ENCODE peak calls at places on chromosomes 16 and 17, in eight cellular contexts. T is neuronal stem cell, Q is T-helper 1 cell, Y is small intestine, I is neural crest cell, G is EL, U is LHCN-M2, B is posterior cingulate gyrus. X is an unnamed sample.

GRCh38 chr16:60741810-60742209 is 1294.4 kb downstream of the CDH8 start:
- DNase-seq in B (no peak), U (no peak), G (no peak), T (no peak), Q (no peak), I (no peak), Y (no peak), X (no peak)

GRCh38 chr16:23333034-23333579 is 31.0 kb downstream of the SCNN1B start:
- DNase-seq in T (no peak), I (no peak), Y (no peak), Q (no peak), B (no peak), G (no peak), U (peak), X (no peak)

GRCh38 chr17:44970136-44970737 is 2.1 kb upstream of the C1QL1 start:
- DNase-seq in Q (no peak), B (peak), U (no peak), G (peak), I (peak), T (no peak), Y (no peak), X (no peak)

GRCh38 chr16:57955572-57955971 is 15.4 kb downstream of the CNGB1 start:
- DNase-seq in Q (no peak), Y (no peak), T (no peak), I (no peak), U (no peak), G (no peak), B (no peak), X (no peak)

GRCh38 chr17:78864117-78864516 is 23.5 kb upstream of the USP36 start:
- DNase-seq in U (no peak), B (no peak), Y (no peak), I (no peak), T (no peak), Q (no peak), G (no peak), X (no peak)

GRCh38 chr17:81037026-81037782 is 2.3 kb downstream of the BAIAP2 start:
- DNase-seq in B (no peak), Q (no peak), U (no peak), I (no peak), G (no peak), T (no peak), Y (peak), X (no peak)

GRCh38 chr17:62630365-62631085 is 3.1 kb downstream of the MRC2 start:
- DNase-seq in G (peak), U (peak), Y (no peak), B (no peak), Q (no peak), I (no peak), T (no peak), X (no peak)

GRCh38 chr17:80413771-80414507 is 1.0 kb upstream of the ENDOV start:
- DNase-seq in Y (no peak), I (no peak), B (no peak), Q (no peak), U (no peak), T (no peak), G (no peak), X (no peak)

GRCh38 chr17:67063146-67063545 is 18.8 kb downstream of the CACNG1 start:
- DNase-seq in U (no peak), T (no peak), Q (no peak), Y (no peak), B (no peak), G (peak), I (no peak), X (no peak)

GRCh38 chr17:19991252-19991885 is 13.7 kb upstream of the AKAP10 start:
- DNase-seq in B (no peak), U (no peak), G (no peak), Q (no peak), Y (no peak), T (no peak), I (no peak), X (no peak)

GRCh38 chr17:65365209-65365608 is 196.2 kb downstream of the AXIN2 start:
- DNase-seq in U (no peak), I (no peak), T (no peak), B (no peak), Q (no peak), Y (no peak), G (no peak), X (no peak)

GRCh38 chr17:44033841-44034408 is 19.2 kb upstream of the TMEM101 start:
- DNase-seq in Y (no peak), U (no peak), G (no peak), I (no peak), T (no peak), B (no peak), Q (no peak), X (no peak)

GRCh38 chr16:67211674-67212073 is 12.7 kb downstream of the ELMO3 start:
- DNase-seq in U (no peak), G (no peak), Y (no peak), T (no peak), B (no peak), Q (no peak), I (no peak), X (no peak)

GRCh38 chr17:59105852-59106462 is 723 bp downstream of the TRIM37 start:
- DNase-seq in I (no peak), B (peak), T (no peak), U (peak), G (peak), Y (peak), Q (peak), X (peak)

GRCh38 chr16:27253526-27253930 is 15.0 kb downstream of the NSMCE1 start:
- DNase-seq in I (no peak), T (no peak), B (no peak), Y (no peak), Q (no peak), U (peak), G (peak), X (no peak)

GRCh38 chr16:81625544-81626152 is 153.4 kb upstream of the PLCG2 start:
- DNase-seq in B (peak), Q (no peak), I (no peak), U (no peak), G (peak), Y (no peak), T (no peak), X (no peak)

GRCh38 chr16:66924527-66925321 is 611 bp downstream of the RRAD start:
- DNase-seq in I (peak), T (peak), Q (peak), U (no peak), Y (peak), G (peak), B (no peak), X (peak)

GRCh38 chr16:76885776-76886175 is 305.2 kb upstream of the MON1B start:
- DNase-seq in Y (no peak), T (no peak), G (no peak), I (no peak), B (no peak), U (no peak), Q (no peak), X (no peak)

GRCh38 chr16:566475-567361 is at the start of gene NHLRC4:
- DNase-seq in I (peak), T (no peak), G (peak), U (no peak), B (no peak), Y (peak), Q (no peak), X (peak)

GRCh38 chr17:30550512-30551273 is 73.5 kb downstream of the GOSR1 start:
- DNase-seq in I (no peak), Y (no peak), Q (no peak), G (peak), B (no peak), T (no peak), U (peak), X (no peak)

GRCh38 chr17:347309-347708 is 5.3 kb downstream of the RPH3AL start:
- DNase-seq in U (no peak), I (no peak), B (no peak), Q (no peak), G (no peak), Y (no peak), T (no peak), X (no peak)

GRCh38 chr17:50660042-50660886 is 25.6 kb downstream of the ABCC3 start:
- DNase-seq in Q (no peak), I (no peak), U (peak), T (no peak), Y (peak), G (peak), B (no peak), X (no peak)

GRCh38 chr17:8947201-8947600 is 18.3 kb downstream of the PIK3R5 start:
- DNase-seq in G (peak), T (no peak), Y (no peak), I (no peak), U (no peak), B (no peak), Q (no peak), X (no peak)

GRCh38 chr17:40850287-40850972 is 16.6 kb downstream of the KRT12 start:
- DNase-seq in G (peak), U (peak), Q (no peak), I (no peak), B (no peak), Y (no peak), T (no peak), X (no peak)

GRCh38 chr16:11064846-11065245 is 120.5 kb downstream of the CLEC16A start:
- DNase-seq in I (no peak), U (peak), G (peak), T (no peak), B (no peak), Q (no peak), Y (no peak), X (no peak)

GRCh38 chr17:6425407-6425806 is 9.5 kb downstream of the AIPL1 start:
- DNase-seq in T (no peak), Q (no peak), U (no peak), G (no peak), Y (no peak), B (peak), I (no peak), X (no peak)

GRCh38 chr16:82340531-82340930 is 170.5 kb upstream of the MPHOSPH6 start:
- DNase-seq in T (no peak), Q (no peak), Y (no peak), G (no peak), B (peak), I (no peak), U (no peak), X (no peak)

GRCh38 chr17:8408371-8408770 is 10.7 kb upstream of the RNF222 start:
- DNase-seq in B (no peak), Y (peak), Q (no peak), T (no peak), U (no peak), G (no peak), I (no peak), X (no peak)

GRCh38 chr16:57107324-57107922 is 15.0 kb downstream of the CPNE2 start:
- DNase-seq in Q (no peak), G (no peak), T (no peak), U (no peak), Y (no peak), I (no peak), B (no peak), X (no peak)

GRCh38 chr17:74862108-74862901 is 2.6 kb upstream of the GRIN2C start:
- DNase-seq in B (peak), Q (no peak), I (peak), Y (peak), U (no peak), T (peak), G (peak), X (peak)

GRCh38 chr16:9113707-9114106 is 22.3 kb downstream of the HAPSTR1 start:
- DNase-seq in B (no peak), Y (no peak), I (no peak), U (no peak), G (no peak), Q (no peak), T (no peak), X (no peak)

GRCh38 chr17:38864636-38865398 is 5.0 kb upstream of the LASP1 start:
- DNase-seq in Y (no peak), Q (no peak), I (no peak), T (no peak), B (no peak), G (peak), U (no peak), X (no peak)

X was measured in HAP-1.